ENCODE peak calls at places on chromosomes 12 and 14, in four cellular contexts. A, E, B and C are unnamed samples.

GRCh38 chr12:49909826-49910225 is 6.1 kb upstream of the FAIM2 start:
- DNase-seq in B (peak), E (peak), A (peak), C (no peak)

GRCh38 chr14:61479746-61480502 is 158.5 kb downstream of the PRKCH start:
- DNase-seq in A (no peak), B (no peak), E (no peak), C (no peak)

GRCh38 chr12:111775205-111776193 is 8.8 kb downstream of the ALDH2 start:
- DNase-seq in B (peak), A (no peak), E (peak), C (peak)

GRCh38 chr12:57810450-57810849 is 8.1 kb downstream of the AVIL start:
- DNase-seq in E (peak), B (no peak), A (no peak), C (peak)

GRCh38 chr12:113190761-113191160 is 5.2 kb downstream of the RITA1 start:
- DNase-seq in A (no peak), B (peak), E (peak), C (peak)

GRCh38 chr14:48665077-48665784 is 920.9 kb downstream of the RPS29 start:
- DNase-seq in E (no peak), A (no peak), B (no peak), C (no peak)

GRCh38 chr14:89504602-89505320 is 87.7 kb upstream of the FOXN3 start:
- DNase-seq in A (no peak), B (no peak), E (no peak), C (no peak)

GRCh38 chr12:110156766-110157165 is 32.6 kb downstream of the IFT81 start:
- DNase-seq in E (no peak), A (no peak), B (no peak), C (no peak)

GRCh38 chr12:116597886-116598285 is 38.7 kb downstream of the MAP1LC3B2 start:
- DNase-seq in A (no peak), B (no peak), E (no peak), C (no peak)

GRCh38 chr14:53399057-53399456 is 245.9 kb upstream of the DDHD1 start:
- DNase-seq in E (peak), A (peak), B (no peak), C (peak)

GRCh38 chr12:113420996-113421595 is 1.1 kb upstream of the SDSL start:
- DNase-seq in E (no peak), A (no peak), B (peak), C (no peak)

GRCh38 chr12:4505381-4505986 is 33.2 kb upstream of the RAD51AP1 start:
- DNase-seq in B (no peak), E (no peak), A (no peak), C (no peak)

GRCh38 chr12:94779520-94779919 is 129.2 kb upstream of the TMCC3 start:
- DNase-seq in E (no peak), B (no peak), A (no peak), C (no peak)

GRCh38 chr12:19707948-19708409 is 268.7 kb downstream of the AEBP2 start:
- DNase-seq in A (no peak), E (no peak), B (no peak), C (peak)

GRCh38 chr12:19709889-19710288 is 270.6 kb downstream of the AEBP2 start:
- DNase-seq in A (no peak), E (no peak), B (no peak), C (no peak)

GRCh38 chr12:19712041-19712440 is 272.7 kb downstream of the AEBP2 start:
- DNase-seq in B (no peak), A (no peak), E (no peak), C (peak)

GRCh38 chr12:19706936-19707335 is 267.6 kb downstream of the AEBP2 start:
- DNase-seq in E (no peak), A (no peak), B (no peak), C (no peak)

DNA sequence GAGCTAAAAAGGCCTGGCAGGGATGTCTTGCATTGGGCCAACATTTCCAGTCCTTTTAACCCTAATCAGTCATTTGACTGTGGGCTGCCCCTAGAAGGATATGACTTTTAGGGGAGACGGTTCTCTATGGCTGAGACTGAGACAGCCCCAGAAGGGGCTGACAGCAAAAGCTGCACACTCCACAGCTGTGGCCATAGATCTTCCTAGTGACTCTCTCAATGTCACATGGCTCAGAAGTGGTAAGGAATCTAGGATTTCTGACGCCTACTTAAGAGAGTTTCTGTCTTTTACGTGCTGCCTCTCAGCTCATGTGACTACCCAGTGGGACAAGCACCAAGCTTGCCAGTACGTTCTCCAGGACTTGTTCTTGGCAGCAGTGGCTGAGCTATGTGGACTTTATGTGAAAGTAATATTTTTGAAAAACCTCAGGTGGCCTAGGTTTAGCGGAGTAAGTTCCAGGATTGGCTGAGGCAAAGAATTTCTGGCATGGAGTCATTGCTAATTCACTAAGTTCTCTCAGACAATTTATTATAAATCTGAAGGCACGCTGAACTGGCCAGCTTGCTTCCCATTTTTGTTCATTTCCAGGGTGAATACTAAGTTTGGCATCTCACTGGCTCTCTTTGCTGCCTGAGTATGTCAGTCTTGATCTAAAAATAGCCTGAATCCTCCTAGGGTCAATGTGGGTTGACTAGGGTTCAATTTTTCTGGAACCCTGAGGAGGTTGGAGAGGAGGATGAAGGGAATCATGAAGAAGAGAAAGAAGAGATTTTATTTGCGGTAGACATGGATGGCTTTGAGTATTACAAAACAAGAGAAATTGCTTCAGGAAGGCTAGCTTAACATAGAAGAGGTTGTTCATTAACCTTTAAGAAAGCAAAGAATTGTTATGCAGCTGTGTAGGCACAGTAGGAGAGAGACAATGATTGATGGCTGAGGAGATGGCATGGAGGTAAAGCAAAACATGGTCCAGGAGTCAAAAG is 271.8 kb downstream of the AEBP2 start:
- DNase-seq in A (no peak), E (no peak), B (peak), C (peak)
- TF ChIP-seq CHD2 in A (no peak), E (no peak), B (no peak), C (no peak)

GRCh38 chr12:66239295-66239694 is 50.3 kb downstream of the IRAK3 start:
- DNase-seq in A (no peak), B (no peak), E (no peak), C (no peak)

GRCh38 chr12:66240106-66240820 is 51.2 kb downstream of the IRAK3 start:
- DNase-seq in B (no peak), A (no peak), E (no peak), C (no peak)

GRCh38 chr12:66237505-66238175 is 48.6 kb downstream of the IRAK3 start:
- DNase-seq in A (no peak), E (no peak), B (no peak), C (no peak)

GRCh38 chr12:66235626-66236281 is 46.7 kb downstream of the IRAK3 start:
- DNase-seq in E (no peak), B (no peak), A (no peak), C (peak)

DNA sequence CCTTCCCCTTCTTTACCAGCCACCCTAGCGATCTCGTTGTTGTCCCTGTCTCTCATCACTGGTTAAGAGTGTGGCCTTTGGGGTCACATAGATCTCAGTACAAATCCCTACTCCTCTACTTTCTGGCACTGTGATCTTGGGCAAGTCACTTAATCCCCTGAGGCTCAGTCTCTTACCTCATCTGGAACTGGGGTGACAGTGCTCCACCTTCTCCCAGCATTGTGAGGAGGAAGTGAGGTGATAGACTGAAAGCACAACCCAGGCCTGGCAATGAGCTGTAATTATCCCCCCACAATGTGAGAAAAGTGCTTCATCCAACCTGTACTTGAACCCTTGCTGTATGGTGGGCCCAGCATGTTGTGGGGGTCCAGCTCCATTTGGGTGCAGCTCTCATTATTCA is 48.0 kb downstream of the IRAK3 start:
- DNase-seq in B (no peak), E (no peak), A (no peak), C (no peak)
- TF ChIP-seq PHF8 in B (no peak), E (no peak), A (no peak), C (no peak)

DNA sequence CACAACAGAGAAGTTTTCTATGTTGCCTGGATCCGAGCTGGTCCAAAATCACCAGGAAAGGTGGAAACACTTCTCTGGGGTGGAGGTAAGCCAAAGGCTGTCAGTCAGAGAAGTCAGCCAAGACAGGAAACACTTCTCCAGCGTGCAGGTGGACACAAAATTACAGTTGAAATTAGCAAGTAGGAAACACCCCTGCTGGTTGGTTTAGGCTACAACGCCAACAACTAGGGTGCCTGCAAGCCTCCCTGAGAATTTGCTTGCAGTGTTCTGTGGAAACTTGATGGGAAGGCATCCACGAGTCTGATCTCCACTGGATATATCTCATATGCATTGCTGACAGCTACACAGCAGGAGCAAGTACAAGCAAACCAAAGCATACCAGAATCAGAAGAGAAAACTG is 600.5 kb downstream of the RERGL start:
- DNase-seq in A (no peak), B (no peak), E (no peak), C (no peak)
- TF ChIP-seq CHD2 in A (no peak), B (no peak), E (no peak), C (no peak)

GRCh38 chr14:71507681-71508080 is 424.5 kb upstream of the RGS6 start:
- DNase-seq in A (no peak), B (no peak), E (no peak), C (no peak)

GRCh38 chr14:71515520-71515919 is 416.7 kb upstream of the RGS6 start:
- DNase-seq in A (no peak), E (no peak), B (no peak), C (no peak)

DNA sequence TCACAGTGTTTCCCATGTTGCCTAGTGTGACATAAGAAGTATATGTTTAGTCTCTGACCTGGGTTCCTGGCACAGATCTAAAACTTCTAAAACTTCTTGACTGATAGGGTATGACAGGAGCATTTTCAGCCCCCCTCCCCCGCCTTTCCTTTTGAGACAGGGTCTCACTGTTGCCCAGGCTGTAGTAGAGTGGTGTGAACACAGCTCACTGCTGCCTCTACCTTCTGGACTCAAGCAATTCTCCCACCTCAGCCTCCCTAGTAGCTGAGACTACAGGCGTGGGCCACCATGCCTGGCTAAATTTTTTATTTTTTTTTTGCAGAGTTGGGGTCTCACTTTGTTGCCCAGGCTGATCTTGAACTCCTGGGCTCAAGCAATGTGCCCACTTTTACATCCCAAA is 421.1 kb upstream of the RGS6 start:
- DNase-seq in A (no peak), B (no peak), E (no peak), C (no peak)
- TF ChIP-seq PHF8 in A (no peak), B (no peak), E (no peak), C (no peak)

DNA sequence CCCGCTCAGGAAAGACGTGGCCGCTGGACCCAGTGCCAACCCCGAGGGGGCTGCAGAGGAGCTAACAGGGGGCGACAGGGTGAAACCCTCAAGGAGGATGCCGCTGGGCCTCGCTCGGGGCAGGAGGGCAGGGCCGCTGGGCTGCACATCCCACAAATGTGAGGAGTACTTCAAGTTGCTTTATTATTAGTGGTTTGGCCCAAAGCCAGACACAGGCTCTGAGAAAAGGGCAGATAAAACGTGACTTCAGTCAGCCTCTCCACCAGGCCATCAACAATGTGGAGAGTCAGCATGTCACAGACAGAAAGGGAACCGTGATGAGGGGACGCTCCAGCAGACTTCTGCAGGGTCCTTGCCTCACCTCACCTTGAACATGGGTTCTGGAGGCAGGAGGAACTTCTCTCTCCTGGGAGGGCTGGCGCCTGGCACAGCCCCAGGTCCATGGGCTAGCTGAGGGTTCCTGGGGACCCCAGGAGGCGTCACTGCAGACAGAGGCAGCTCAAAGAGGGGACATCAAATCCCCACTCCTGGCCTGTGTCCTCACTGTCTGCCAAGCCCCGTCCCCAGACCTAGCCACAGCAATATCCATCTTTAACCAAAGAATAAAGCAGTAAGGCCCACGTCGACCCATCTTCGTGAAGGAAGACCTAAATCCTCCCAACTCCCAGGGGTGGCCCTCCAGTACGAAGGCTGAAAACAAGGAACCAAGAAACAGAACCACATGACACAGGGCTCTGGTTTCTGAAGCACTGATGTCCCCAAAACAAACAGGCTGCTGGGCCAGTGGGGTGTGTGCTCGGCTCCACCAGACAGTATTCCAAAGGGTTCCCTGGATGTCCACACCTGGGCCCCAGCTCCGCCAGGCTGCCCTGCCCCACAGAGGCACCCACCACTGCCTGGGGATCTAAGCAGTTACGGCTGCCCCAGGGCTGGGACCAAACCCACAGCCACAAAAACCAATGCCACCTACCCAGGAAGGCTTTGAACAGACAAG is 35.1 kb downstream of the CCDC85C start:
- DNase-seq in A (no peak), B (no peak), E (no peak), C (no peak)
- TF ChIP-seq CHD2 in A (no peak), B (no peak), E (no peak), C (no peak)

GRCh38 chr12:48881652-48882324 is 16.1 kb upstream of the RND1 start:
- DNase-seq in E (no peak), B (no peak), A (no peak), C (no peak)

GRCh38 chr12:48882972-48883304 is 17.3 kb upstream of the RND1 start:
- DNase-seq in B (no peak), A (no peak), E (no peak), C (no peak)

GRCh38 chr12:48883305-48884171 is 17.9 kb upstream of the RND1 start:
- DNase-seq in E (no peak), A (no peak), B (peak), C (peak)

GRCh38 chr12:48880647-48881046 is 15.0 kb upstream of the RND1 start:
- DNase-seq in B (no peak), E (no peak), A (no peak), C (no peak)

DNA sequence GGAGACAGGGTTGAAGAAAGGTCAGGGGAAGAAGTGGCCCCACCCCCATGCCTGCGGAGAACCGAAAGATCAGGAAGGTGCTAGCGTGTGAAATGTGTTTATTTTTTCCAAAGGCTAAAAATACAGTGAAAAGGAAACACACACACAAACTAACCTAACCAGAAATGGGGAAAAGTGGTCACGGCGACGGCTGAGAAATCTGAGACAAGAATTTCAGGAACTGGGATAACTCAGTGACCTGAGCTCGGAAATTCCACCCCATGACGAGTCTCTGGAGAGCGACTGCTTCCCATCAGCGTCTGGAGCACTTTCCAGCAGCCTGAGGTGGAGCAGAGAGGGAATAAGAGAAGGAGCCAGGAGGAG is 16.6 kb upstream of the RND1 start:
- DNase-seq in B (no peak), A (no peak), E (no peak), C (peak)
- TF ChIP-seq PHF8 in B (no peak), A (no peak), E (no peak), C (no peak)

DNA sequence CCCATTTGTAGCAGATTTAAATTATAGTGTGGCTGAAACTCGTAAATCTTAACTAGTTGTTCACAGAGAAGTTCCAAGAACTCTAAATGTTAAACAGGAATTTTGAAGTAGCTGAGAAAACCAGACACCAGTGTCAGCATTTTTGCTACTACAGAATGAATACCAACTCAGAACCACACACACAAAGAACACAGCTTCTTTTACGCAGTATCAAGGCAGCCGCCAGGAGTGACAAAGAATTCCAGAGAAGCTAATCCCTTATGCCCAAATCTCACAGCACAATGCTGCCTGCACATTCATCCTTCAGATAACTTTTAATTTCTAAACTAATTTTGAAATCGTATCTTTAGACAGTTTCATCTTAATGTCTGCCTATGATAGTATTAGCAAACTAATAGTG is 37.4 kb downstream of the SLC6A15 start:
- DNase-seq in A (no peak), E (no peak), B (no peak), C (no peak)
- TF ChIP-seq CHD2 in A (no peak), E (no peak), B (no peak), C (no peak)

GRCh38 chr14:68333265-68333664 is 459.6 kb downstream of the ZFP36L1 start:
- DNase-seq in E (no peak), A (no peak), B (no peak), C (no peak)

GRCh38 chr14:68340262-68340661 is 452.6 kb downstream of the ZFP36L1 start:
- DNase-seq in B (no peak), E (no peak), A (no peak), C (no peak)

GRCh38 chr14:68335312-68335711 is 457.6 kb downstream of the ZFP36L1 start:
- DNase-seq in B (no peak), A (no peak), E (no peak), C (no peak)

GRCh38 chr14:68337279-68337678 is 455.6 kb downstream of the ZFP36L1 start:
- DNase-seq in B (no peak), A (no peak), E (no peak), C (no peak)

DNA sequence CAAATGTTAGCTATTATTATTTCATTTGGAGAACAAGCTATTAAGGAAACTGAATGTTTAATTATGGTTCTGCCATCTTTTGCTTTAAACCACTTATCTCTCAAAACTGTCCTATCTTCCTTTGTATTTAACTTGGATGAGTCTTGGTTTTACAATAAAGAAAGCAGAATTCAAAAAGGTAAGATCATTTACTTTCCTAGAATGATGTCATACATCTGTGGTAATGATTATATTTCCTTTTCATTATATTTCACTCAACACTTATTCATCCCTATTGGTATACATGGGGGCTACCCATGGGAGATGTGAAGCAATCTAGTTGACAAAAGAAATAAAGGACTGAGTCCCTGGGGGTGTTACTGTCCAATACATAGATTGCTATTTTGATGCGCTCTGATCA is 456.7 kb downstream of the ZFP36L1 start:
- DNase-seq in A (no peak), B (no peak), E (no peak), C (no peak)
- TF ChIP-seq PHF8 in A (no peak), B (no peak), E (no peak), C (no peak)

GRCh38 chr14:92729632-92730358 is 18.6 kb downstream of the LGMN start:
- DNase-seq in E (no peak), A (no peak), B (no peak), C (no peak)
- TF ChIP-seq CHD2 in E (no peak), A (no peak), B (no peak), C (no peak)